ENCODE peak calls at places on chromosomes 11 and 22, in four cellular contexts. N, C, I and V are unnamed samples.

GRCh38 chr11:65476632-65477270 is 22.1 kb upstream of the MALAT1 start:
- DNase-seq in N (no peak), C (no peak), I (no peak), V (no peak)

GRCh38 chr22:24954114-24954463 is 1.6 kb downstream of the KIAA1671 start:
- DNase-seq in N (peak; percentile 24), C (no peak), I (peak; percentile 38), V (no peak)

GRCh38 chr22:43126506-43127165 is 16.1 kb downstream of the BIK start:
- DNase-seq in N (no peak), C (no peak), I (peak; percentile 85), V (no peak)

GRCh38 chr22:23376256-23376655 is 195.9 kb downstream of the BCR start:
- DNase-seq in N (no peak), C (no peak), I (no peak), V (no peak)

GRCh38 chr11:40183073-40184064 is 1276.1 kb downstream of the LRRC4C start:
- DNase-seq in N (no peak), C (no peak), I (no peak), V (no peak)

GRCh38 chr11:96696736-96697135 is 306.9 kb downstream of the JRKL start:
- DNase-seq in N (no peak), C (no peak), I (no peak), V (no peak)

GRCh38 chr22:39314251-39314971 is 5.0 kb downstream of the RPL3 start:
- DNase-seq in N (peak; percentile 5), C (no peak), I (no peak), V (no peak)

GRCh38 chr11:1228183-1228821 is 5.4 kb downstream of the MUC5B start:
- DNase-seq in N (no peak), C (no peak), I (no peak), V (no peak)

GRCh38 chr11:34619062-34619516 is 1.8 kb upstream of the EHF start:
- DNase-seq in N (no peak), C (no peak), I (no peak), V (no peak)

GRCh38 chr11:43738600-43739409 is 58.3 kb downstream of the HSD17B12 start:
- DNase-seq in N (peak; percentile 17), C (no peak), I (peak; percentile 89), V (no peak)

GRCh38 chr22:50703726-50704509 is 31.3 kb downstream of the SHANK3 start:
- DNase-seq in N (no peak), C (no peak), I (no peak), V (no peak)

GRCh38 chr11:111676878-111677585 is 74.8 kb downstream of the SIK2 start:
- DNase-seq in N (no peak), C (no peak), I (peak; percentile 67), V (no peak)

GRCh38 chr11:73647459-73648100 is 1.2 kb downstream of the PLEKHB1 start:
- DNase-seq in N (peak; percentile 99), C (peak; percentile 95), I (peak; percentile 79), V (peak; percentile 84)

GRCh38 chr11:5279678-5280077 is 9.9 kb upstream of the HBE1 start:
- DNase-seq in N (no peak), C (no peak), I (no peak), V (no peak)

GRCh38 chr11:1390603-1391164 is 950 bp downstream of the BRSK2 start:
- DNase-seq in N (peak; percentile 49), C (no peak), I (peak; percentile 9), V (no peak)

GRCh38 chr11:77130763-77131513 is 2.9 kb downstream of the MYO7A start:
- DNase-seq in N (no peak), C (no peak), I (peak; percentile 46), V (peak; percentile 32)

GRCh38 chr11:108289699-108290098 is 66.8 kb downstream of the ATM start:
- DNase-seq in N (peak; percentile 13), C (no peak), I (no peak), V (no peak)

GRCh38 chr11:10654211-10655150 is 39.1 kb downstream of the IRAG1 start:
- DNase-seq in N (peak; percentile 63), C (no peak), I (peak; percentile 76), V (no peak)

GRCh38 chr22:32880906-32881596 is 79.5 kb downstream of the TIMP3 start:
- DNase-seq in N (peak; percentile 67), C (peak; percentile 59), I (peak; percentile 83), V (no peak)

GRCh38 chr22:46290121-46290842 is 6.4 kb upstream of the GTSE1 start:
- DNase-seq in N (peak; percentile 2), C (no peak), I (no peak), V (no peak)

GRCh38 chr22:36486619-36487384 is 5.4 kb upstream of the TXN2 start:
- DNase-seq in N (peak; percentile 11), C (peak; percentile 31), I (peak; percentile 47), V (peak; percentile 49)

GRCh38 chr11:1199689-1200610 is 22.9 kb upstream of the MUC5B start:
- DNase-seq in N (peak; percentile 52), C (no peak), I (no peak), V (no peak)

GRCh38 chr22:39574779-39575551 is 4.4 kb downstream of the CACNA1I start:
- DNase-seq in N (no peak), C (no peak), I (peak; percentile 94), V (no peak)

GRCh38 chr11:93054881-93055280 is 85.4 kb downstream of the MTNR1B start:
- DNase-seq in N (peak; percentile 21), C (no peak), I (peak; percentile 96), V (no peak)

GRCh38 chr11:45857834-45858492 is 10.7 kb downstream of the CRY2 start:
- DNase-seq in N (peak; percentile 13), C (no peak), I (peak; percentile 95), V (peak; percentile 52)

GRCh38 chr11:128790200-128790599 is 76.9 kb downstream of the KCNJ1 start:
- DNase-seq in N (no peak), C (no peak), I (peak; percentile 84), V (peak; percentile 33)

GRCh38 chr22:20029550-20030225 is 8.8 kb downstream of the TANGO2 start:
- DNase-seq in N (no peak), C (no peak), I (no peak), V (no peak)

GRCh38 chr22:46740910-46741785 is 3.1 kb upstream of the CERK start:
- DNase-seq in N (no peak), C (no peak), I (no peak), V (no peak)

GRCh38 chr11:1220941-1221721 is 1.7 kb upstream of the MUC5B start:
- DNase-seq in N (peak; percentile 21), C (no peak), I (no peak), V (no peak)

GRCh38 chr11:70016666-70017347 is 61.3 kb upstream of the ANO1 start:
- DNase-seq in N (no peak), C (no peak), I (peak; percentile 94), V (no peak)

GRCh38 chr11:94731921-94732601 is 36.1 kb upstream of the AMOTL1 start:
- DNase-seq in N (peak; percentile 51), C (no peak), I (peak; percentile 74), V (no peak)

GRCh38 chr11:17257200-17257599 is 19.3 kb upstream of the NUCB2 start:
- DNase-seq in N (no peak), C (no peak), I (peak; percentile 67), V (no peak)

GRCh38 chr11:67027483-67027930 is 4.6 kb downstream of the SYT12 start:
- DNase-seq in N (no peak), C (no peak), I (no peak), V (no peak)

GRCh38 chr22:46070722-46071450 is 79.4 kb upstream of the PPARA start:
- DNase-seq in N (no peak), C (peak; percentile 84), I (peak; percentile 64), V (no peak)

GRCh38 chr11:115078461-115079438 is 400.4 kb downstream of the NXPE2 start:
- DNase-seq in N (peak; percentile 97), C (no peak), I (no peak), V (no peak)

GRCh38 chr11:123421589-123421988 is 8.5 kb upstream of the GRAMD1B start:
- DNase-seq in N (no peak), C (no peak), I (no peak), V (no peak)